ENCODE peak calls at places on chromosome 5, in ten cellular contexts. One of them, this sample, is unnamed.
A peak's percentile ranks its signal among the peaks of the same experiment; 100 is the strongest.

GRCh38 chr5:134249469-134250379 is 23.9 kb upstream of the PPP2CA start:
- DNase-seq in activated T-cell treated with anti-CD3 and anti-CD28 coated beads, Interleukin-2, amount 50 U/mL, for 4 hours: no peak
- DNase-seq in adrenal gland: peak; percentile 49
- DNase-seq in activated CD4-positive, CD25-positive, alpha-beta regulatory T cell: no peak
- DNase-seq in activated CD8-positive, alpha-beta memory T cell treated with anti-CD3 and anti-CD28 coated beads, Interleukin-2, amount 50 U/mL, for 4 hours: no peak
- DNase-seq in mucosa of gallbladder: no peak
- DNase-seq in SJSA1: no peak
- DNase-seq in sigmoid colon: peak; percentile 66
- DNase-seq in COR-L47: no peak
- DNase-seq in caudate nucleus: no peak
- DNase-seq in this sample: no peak

GRCh38 chr5:141003791-141004601 is 37.7 kb downstream of the PCDHAC2 start:
- DNase-seq in activated T-cell treated with anti-CD3 and anti-CD28 coated beads, Interleukin-2, amount 50 U/mL, for 4 hours: no peak
- DNase-seq in adrenal gland: no peak
- DNase-seq in activated CD4-positive, CD25-positive, alpha-beta regulatory T cell: no peak
- DNase-seq in activated CD8-positive, alpha-beta memory T cell treated with anti-CD3 and anti-CD28 coated beads, Interleukin-2, amount 50 U/mL, for 4 hours: no peak
- DNase-seq in mucosa of gallbladder: peak; percentile 89
- DNase-seq in SJSA1: no peak
- DNase-seq in sigmoid colon: no peak
- DNase-seq in COR-L47: peak; percentile 69
- DNase-seq in caudate nucleus: no peak
- DNase-seq in this sample: no peak

GRCh38 chr5:90353254-90353653 is 56.3 kb downstream of the CETN3 start:
- DNase-seq in activated T-cell treated with anti-CD3 and anti-CD28 coated beads, Interleukin-2, amount 50 U/mL, for 4 hours: no peak
- DNase-seq in adrenal gland: no peak
- DNase-seq in activated CD4-positive, CD25-positive, alpha-beta regulatory T cell: no peak
- DNase-seq in activated CD8-positive, alpha-beta memory T cell treated with anti-CD3 and anti-CD28 coated beads, Interleukin-2, amount 50 U/mL, for 4 hours: no peak
- DNase-seq in mucosa of gallbladder: peak; percentile 14
- DNase-seq in SJSA1: no peak
- DNase-seq in sigmoid colon: no peak
- DNase-seq in COR-L47: no peak
- DNase-seq in caudate nucleus: no peak
- DNase-seq in this sample: no peak

GRCh38 chr5:61319388-61320146 is 12.5 kb upstream of the ZSWIM6 start:
- DNase-seq in activated T-cell treated with anti-CD3 and anti-CD28 coated beads, Interleukin-2, amount 50 U/mL, for 4 hours: no peak
- DNase-seq in adrenal gland: no peak
- DNase-seq in activated CD4-positive, CD25-positive, alpha-beta regulatory T cell: no peak
- DNase-seq in activated CD8-positive, alpha-beta memory T cell treated with anti-CD3 and anti-CD28 coated beads, Interleukin-2, amount 50 U/mL, for 4 hours: no peak
- DNase-seq in mucosa of gallbladder: peak; percentile 44
- DNase-seq in SJSA1: no peak
- DNase-seq in sigmoid colon: no peak
- DNase-seq in COR-L47: no peak
- DNase-seq in caudate nucleus: no peak
- DNase-seq in this sample: peak; percentile 57

GRCh38 chr5:123105882-123106281 is 16.8 kb downstream of the PRDM6 start:
- DNase-seq in activated T-cell treated with anti-CD3 and anti-CD28 coated beads, Interleukin-2, amount 50 U/mL, for 4 hours: no peak
- DNase-seq in adrenal gland: no peak
- DNase-seq in activated CD4-positive, CD25-positive, alpha-beta regulatory T cell: no peak
- DNase-seq in activated CD8-positive, alpha-beta memory T cell treated with anti-CD3 and anti-CD28 coated beads, Interleukin-2, amount 50 U/mL, for 4 hours: no peak
- DNase-seq in mucosa of gallbladder: no peak
- DNase-seq in SJSA1: no peak
- DNase-seq in sigmoid colon: no peak
- DNase-seq in COR-L47: no peak
- DNase-seq in caudate nucleus: no peak
- DNase-seq in this sample: no peak

GRCh38 chr5:40904205-40904993 is 4.9 kb upstream of the C7 start:
- DNase-seq in activated T-cell treated with anti-CD3 and anti-CD28 coated beads, Interleukin-2, amount 50 U/mL, for 4 hours: no peak
- DNase-seq in adrenal gland: peak; percentile 88
- DNase-seq in activated CD4-positive, CD25-positive, alpha-beta regulatory T cell: no peak
- DNase-seq in activated CD8-positive, alpha-beta memory T cell treated with anti-CD3 and anti-CD28 coated beads, Interleukin-2, amount 50 U/mL, for 4 hours: no peak
- DNase-seq in mucosa of gallbladder: peak; percentile 79
- DNase-seq in SJSA1: peak; percentile 46
- DNase-seq in sigmoid colon: peak; percentile 75
- DNase-seq in COR-L47: peak; percentile 11
- DNase-seq in caudate nucleus: no peak
- DNase-seq in this sample: peak; percentile 90

GRCh38 chr5:175469916-175470315 is 8.4 kb upstream of the SFXN1 start:
- DNase-seq in activated T-cell treated with anti-CD3 and anti-CD28 coated beads, Interleukin-2, amount 50 U/mL, for 4 hours: no peak
- DNase-seq in adrenal gland: no peak
- DNase-seq in activated CD4-positive, CD25-positive, alpha-beta regulatory T cell: no peak
- DNase-seq in activated CD8-positive, alpha-beta memory T cell treated with anti-CD3 and anti-CD28 coated beads, Interleukin-2, amount 50 U/mL, for 4 hours: no peak
- DNase-seq in mucosa of gallbladder: no peak
- DNase-seq in SJSA1: no peak
- DNase-seq in sigmoid colon: no peak
- DNase-seq in COR-L47: no peak
- DNase-seq in caudate nucleus: no peak
- DNase-seq in this sample: no peak

GRCh38 chr5:139058121-139058520 is 140.0 kb downstream of the SIL1 start:
- DNase-seq in activated T-cell treated with anti-CD3 and anti-CD28 coated beads, Interleukin-2, amount 50 U/mL, for 4 hours: no peak
- DNase-seq in adrenal gland: no peak
- DNase-seq in activated CD4-positive, CD25-positive, alpha-beta regulatory T cell: no peak
- DNase-seq in activated CD8-positive, alpha-beta memory T cell treated with anti-CD3 and anti-CD28 coated beads, Interleukin-2, amount 50 U/mL, for 4 hours: no peak
- DNase-seq in mucosa of gallbladder: no peak
- DNase-seq in SJSA1: no peak
- DNase-seq in sigmoid colon: no peak
- DNase-seq in COR-L47: no peak
- DNase-seq in caudate nucleus: no peak
- DNase-seq in this sample: no peak

GRCh38 chr5:158976035-158976434 is 123.7 kb downstream of the EBF1 start:
- DNase-seq in activated T-cell treated with anti-CD3 and anti-CD28 coated beads, Interleukin-2, amount 50 U/mL, for 4 hours: no peak
- DNase-seq in adrenal gland: no peak
- DNase-seq in activated CD4-positive, CD25-positive, alpha-beta regulatory T cell: no peak
- DNase-seq in activated CD8-positive, alpha-beta memory T cell treated with anti-CD3 and anti-CD28 coated beads, Interleukin-2, amount 50 U/mL, for 4 hours: no peak
- DNase-seq in mucosa of gallbladder: no peak
- DNase-seq in SJSA1: peak; percentile 94
- DNase-seq in sigmoid colon: no peak
- DNase-seq in COR-L47: no peak
- DNase-seq in caudate nucleus: no peak
- DNase-seq in this sample: no peak

GRCh38 chr5:43042626-43043399 is 2.7 kb upstream of the ANXA2R start:
- DNase-seq in activated T-cell treated with anti-CD3 and anti-CD28 coated beads, Interleukin-2, amount 50 U/mL, for 4 hours: peak; percentile 61
- DNase-seq in adrenal gland: peak; percentile 81
- DNase-seq in activated CD4-positive, CD25-positive, alpha-beta regulatory T cell: peak; percentile 49
- DNase-seq in activated CD8-positive, alpha-beta memory T cell treated with anti-CD3 and anti-CD28 coated beads, Interleukin-2, amount 50 U/mL, for 4 hours: peak; percentile 69
- DNase-seq in mucosa of gallbladder: peak; percentile 75
- DNase-seq in SJSA1: peak; percentile 88
- DNase-seq in sigmoid colon: peak; percentile 85
- DNase-seq in COR-L47: peak; percentile 77
- DNase-seq in caudate nucleus: no peak
- DNase-seq in this sample: peak; percentile 80

GRCh38 chr5:170315154-170315553 is 17.6 kb upstream of the LCP2 start:
- DNase-seq in activated T-cell treated with anti-CD3 and anti-CD28 coated beads, Interleukin-2, amount 50 U/mL, for 4 hours: no peak
- DNase-seq in adrenal gland: peak; percentile 75
- DNase-seq in activated CD4-positive, CD25-positive, alpha-beta regulatory T cell: no peak
- DNase-seq in activated CD8-positive, alpha-beta memory T cell treated with anti-CD3 and anti-CD28 coated beads, Interleukin-2, amount 50 U/mL, for 4 hours: no peak
- DNase-seq in mucosa of gallbladder: peak; percentile 46
- DNase-seq in SJSA1: no peak
- DNase-seq in sigmoid colon: peak; percentile 94
- DNase-seq in COR-L47: no peak
- DNase-seq in caudate nucleus: peak; percentile 25
- DNase-seq in this sample: peak; percentile 87

GRCh38 chr5:1633605-1634336 is 110.0 kb upstream of the LPCAT1 start:
- DNase-seq in activated T-cell treated with anti-CD3 and anti-CD28 coated beads, Interleukin-2, amount 50 U/mL, for 4 hours: peak; percentile 56
- DNase-seq in adrenal gland: peak; percentile 79
- DNase-seq in activated CD4-positive, CD25-positive, alpha-beta regulatory T cell: peak; percentile 38
- DNase-seq in activated CD8-positive, alpha-beta memory T cell treated with anti-CD3 and anti-CD28 coated beads, Interleukin-2, amount 50 U/mL, for 4 hours: peak; percentile 70
- DNase-seq in mucosa of gallbladder: peak; percentile 80
- DNase-seq in SJSA1: no peak
- DNase-seq in sigmoid colon: peak; percentile 91
- DNase-seq in COR-L47: peak; percentile 65
- DNase-seq in caudate nucleus: peak; percentile 48
- DNase-seq in this sample: peak; percentile 90

GRCh38 chr5:143201589-143201988 is 201.9 kb downstream of the NR3C1 start:
- DNase-seq in activated T-cell treated with anti-CD3 and anti-CD28 coated beads, Interleukin-2, amount 50 U/mL, for 4 hours: no peak
- DNase-seq in adrenal gland: no peak
- DNase-seq in activated CD4-positive, CD25-positive, alpha-beta regulatory T cell: no peak
- DNase-seq in activated CD8-positive, alpha-beta memory T cell treated with anti-CD3 and anti-CD28 coated beads, Interleukin-2, amount 50 U/mL, for 4 hours: no peak
- DNase-seq in mucosa of gallbladder: no peak
- DNase-seq in SJSA1: peak; percentile 34
- DNase-seq in sigmoid colon: no peak
- DNase-seq in COR-L47: no peak
- DNase-seq in caudate nucleus: no peak
- DNase-seq in this sample: no peak

GRCh38 chr5:173789031-173789920 is 98.9 kb upstream of the CPEB4 start:
- DNase-seq in activated T-cell treated with anti-CD3 and anti-CD28 coated beads, Interleukin-2, amount 50 U/mL, for 4 hours: no peak
- DNase-seq in adrenal gland: peak; percentile 93
- DNase-seq in activated CD4-positive, CD25-positive, alpha-beta regulatory T cell: no peak
- DNase-seq in activated CD8-positive, alpha-beta memory T cell treated with anti-CD3 and anti-CD28 coated beads, Interleukin-2, amount 50 U/mL, for 4 hours: no peak
- DNase-seq in mucosa of gallbladder: no peak
- DNase-seq in SJSA1: peak; percentile 53
- DNase-seq in sigmoid colon: peak; percentile 41
- DNase-seq in COR-L47: no peak
- DNase-seq in caudate nucleus: no peak
- DNase-seq in this sample: no peak

GRCh38 chr5:112142769-112143270 is 276.3 kb downstream of the EPB41L4A start:
- DNase-seq in activated T-cell treated with anti-CD3 and anti-CD28 coated beads, Interleukin-2, amount 50 U/mL, for 4 hours: no peak
- DNase-seq in adrenal gland: peak; percentile 43
- DNase-seq in activated CD4-positive, CD25-positive, alpha-beta regulatory T cell: no peak
- DNase-seq in activated CD8-positive, alpha-beta memory T cell treated with anti-CD3 and anti-CD28 coated beads, Interleukin-2, amount 50 U/mL, for 4 hours: no peak
- DNase-seq in mucosa of gallbladder: peak; percentile 39
- DNase-seq in SJSA1: no peak
- DNase-seq in sigmoid colon: no peak
- DNase-seq in COR-L47: no peak
- DNase-seq in caudate nucleus: no peak
- DNase-seq in this sample: no peak

GRCh38 chr5:10140195-10140973 is 109.3 kb downstream of the ATPSCKMT start:
- DNase-seq in activated T-cell treated with anti-CD3 and anti-CD28 coated beads, Interleukin-2, amount 50 U/mL, for 4 hours: no peak
- DNase-seq in adrenal gland: no peak
- DNase-seq in activated CD4-positive, CD25-positive, alpha-beta regulatory T cell: no peak
- DNase-seq in activated CD8-positive, alpha-beta memory T cell treated with anti-CD3 and anti-CD28 coated beads, Interleukin-2, amount 50 U/mL, for 4 hours: no peak
- DNase-seq in mucosa of gallbladder: no peak
- DNase-seq in SJSA1: peak; percentile 33
- DNase-seq in sigmoid colon: no peak
- DNase-seq in COR-L47: no peak
- DNase-seq in caudate nucleus: no peak
- DNase-seq in this sample: peak; percentile 39

This sample was measured in testis.